ENCODE peak calls at places on chromosomes 4 and X, in four cellular contexts. Q is HEK293T, T is K562, A is HepG2. M is an unnamed sample.

GRCh38 chr4:112604590-112604989 is 32.1 kb downstream of the ZGRF1 start:
- DNase-seq in T (peak), A (peak), Q (peak), M (peak)

GRCh38 chrX:24357101-24357500 is 3.3 kb upstream of the SUPT20HL1 start:
- DNase-seq in Q (no peak), A (no peak), T (no peak), M (no peak)

GRCh38 chrX:150683536-150684146 is 9.6 kb upstream of the MTMR1 start:
- DNase-seq in A (peak), Q (peak), T (peak), M (no peak)

GRCh38 chr4:83490876-83491450 is 6.1 kb upstream of the ABRAXAS1 start:
- DNase-seq in A (peak), T (peak), Q (peak), M (no peak)

GRCh38 chrX:41445781-41446358 is 1.3 kb upstream of the NYX start:
- DNase-seq in Q (no peak), T (no peak), A (no peak), M (no peak)

GRCh38 chr4:84050014-84050413 is 449.1 kb downstream of the NKX6-1 start:
- DNase-seq in Q (no peak), A (no peak), T (no peak), M (no peak)

GRCh38 chr4:13268165-13268564 is 216.0 kb downstream of the RAB28 start:
- DNase-seq in A (no peak), T (no peak), Q (no peak), M (no peak)

GRCh38 chr4:66633472-66633871 is 911.8 kb downstream of the CENPC start:
- DNase-seq in Q (no peak), A (no peak), T (no peak), M (no peak)

GRCh38 chr4:110808371-110808878 is 185.5 kb upstream of the PITX2 start:
- DNase-seq in A (no peak), Q (no peak), T (no peak), M (peak)

GRCh38 chr4:182307746-182308145 is 64.5 kb downstream of the TENM3 start:
- DNase-seq in Q (no peak), T (no peak), A (no peak), M (no peak)

GRCh38 chrX:119015407-119016242 is 41.2 kb downstream of the LONRF3 start:
- DNase-seq in T (no peak), Q (no peak), A (no peak), M (peak)

GRCh38 chrX:123217077-123217476 is 33.0 kb downstream of the GRIA3 start:
- DNase-seq in Q (no peak), A (no peak), T (peak), M (no peak)

GRCh38 chrX:152445926-152446325 is 5.2 kb downstream of the GABRA3 start:
- DNase-seq in T (no peak), Q (no peak), A (no peak), M (no peak)

GRCh38 chr4:139986108-139986507 is 167.9 kb downstream of the MAML3 start:
- DNase-seq in Q (no peak), A (no peak), T (no peak), M (no peak)

GRCh38 chr4:159856451-159856850 is 753.6 kb downstream of the RAPGEF2 start:
- DNase-seq in Q (no peak), T (no peak), A (peak), M (no peak)

GRCh38 chr4:70996014-70996353 is 2.5 kb downstream of the DCK start:
- DNase-seq in Q (no peak), A (no peak), T (no peak), M (no peak)

GRCh38 chr4:179399054-179399782 is 1957.0 kb upstream of the AGA start:
- DNase-seq in A (no peak), T (no peak), Q (no peak), M (no peak)

GRCh38 chr4:163473576-163473975 is at the start of gene TKTL2:
- DNase-seq in T (peak), Q (no peak), A (no peak), M (no peak)

GRCh38 chrX:7987160-7987992 is 60.2 kb upstream of the PNPLA4 start:
- DNase-seq in T (no peak), A (peak), Q (no peak), M (peak)

GRCh38 chr4:17324431-17324830 is 187.5 kb downstream of the QDPR start:
- DNase-seq in Q (peak), A (peak), T (peak), M (no peak)

GRCh38 chr4:39467470-39467869 is 8.6 kb downstream of the LIAS start:
- DNase-seq in Q (no peak), A (peak), T (no peak), M (no peak)

GRCh38 chr4:39466747-39467146 is 7.9 kb downstream of the LIAS start:
- DNase-seq in A (no peak), T (no peak), Q (no peak), M (no peak)

GRCh38 chr4:39470402-39470801 is 11.5 kb downstream of the LIAS start:
- DNase-seq in T (no peak), Q (no peak), A (peak), M (no peak)

GRCh38 chr4:39469429-39470077 is 10.7 kb downstream of the LIAS start:
- DNase-seq in A (peak), Q (peak), T (peak), M (peak)

GRCh38 chr4:39464886-39465501 is 6.1 kb downstream of the LIAS start:
- DNase-seq in T (peak), A (no peak), Q (peak), M (no peak)
- TF ChIP-seq TARDBP in T (no peak), A (no peak), Q (no peak), M (no peak)

GRCh38 chr4:149788286-149788685 is 27.4 kb downstream of the IQCM start:
- DNase-seq in A (no peak), Q (no peak), T (no peak), M (no peak)

GRCh38 chr4:149781150-149781549 is 34.5 kb downstream of the IQCM start:
- DNase-seq in A (no peak), Q (no peak), T (no peak), M (no peak)

GRCh38 chr4:149785686-149786431 is 29.8 kb downstream of the IQCM start:
- DNase-seq in T (no peak), Q (no peak), A (no peak), M (no peak)

GRCh38 chr4:149784018-149784417 is 31.6 kb downstream of the IQCM start:
- DNase-seq in T (no peak), A (no peak), Q (no peak), M (no peak)
- TF ChIP-seq TARDBP in T (no peak), A (no peak), Q (no peak), M (no peak)

DNA sequence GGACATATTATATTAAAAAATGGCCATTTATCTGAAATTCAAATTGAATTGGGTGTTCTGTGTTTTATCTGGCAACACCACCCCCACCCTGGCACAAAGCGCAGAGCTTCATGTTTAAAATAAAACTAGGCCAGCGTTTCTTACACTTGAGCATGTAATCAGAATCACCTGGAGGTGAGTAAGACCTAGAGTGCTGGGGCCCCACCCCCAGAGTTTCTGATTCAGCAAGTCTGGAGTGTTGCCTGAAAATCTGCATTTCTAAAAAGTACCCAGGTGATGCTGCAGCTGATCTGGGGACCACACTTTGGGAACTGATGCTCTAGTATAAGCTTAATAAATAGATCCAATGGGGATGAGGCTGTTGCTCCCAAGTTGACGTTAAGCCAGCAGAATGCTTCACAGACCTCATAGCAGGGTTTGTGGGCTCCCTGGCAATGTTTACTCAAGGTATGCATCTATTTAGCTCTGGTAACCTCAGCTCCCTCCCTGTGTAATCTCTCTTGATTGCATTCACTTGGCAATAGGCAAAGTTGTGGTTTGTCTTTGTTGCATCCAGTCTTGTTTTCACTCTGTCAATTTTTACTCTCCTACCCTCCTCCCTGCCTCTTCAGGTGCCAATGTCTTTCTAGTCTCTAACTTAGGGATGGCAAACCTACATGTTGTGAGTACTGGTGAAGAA is 99.8 kb upstream of the TEX13D start:
- DNase-seq in A (no peak), T (no peak), Q (no peak), M (no peak)
- TF ChIP-seq TARDBP in A (no peak), T (no peak), Q (no peak), M (no peak)

GRCh38 chrX:40175416-40176255 is 77.9 kb upstream of the BCOR start:
- DNase-seq in A (peak), T (peak), Q (no peak), M (no peak)

GRCh38 chrX:40174594-40175415 is 77.0 kb upstream of the BCOR start:
- DNase-seq in A (peak), T (no peak), Q (no peak), M (no peak)

GRCh38 chrX:40172980-40173661 is 75.4 kb upstream of the BCOR start:
- DNase-seq in Q (no peak), T (no peak), A (peak), M (no peak)

GRCh38 chrX:40172169-40172979 is 74.6 kb upstream of the BCOR start:
- DNase-seq in T (peak), A (no peak), Q (no peak), M (no peak)

DNA sequence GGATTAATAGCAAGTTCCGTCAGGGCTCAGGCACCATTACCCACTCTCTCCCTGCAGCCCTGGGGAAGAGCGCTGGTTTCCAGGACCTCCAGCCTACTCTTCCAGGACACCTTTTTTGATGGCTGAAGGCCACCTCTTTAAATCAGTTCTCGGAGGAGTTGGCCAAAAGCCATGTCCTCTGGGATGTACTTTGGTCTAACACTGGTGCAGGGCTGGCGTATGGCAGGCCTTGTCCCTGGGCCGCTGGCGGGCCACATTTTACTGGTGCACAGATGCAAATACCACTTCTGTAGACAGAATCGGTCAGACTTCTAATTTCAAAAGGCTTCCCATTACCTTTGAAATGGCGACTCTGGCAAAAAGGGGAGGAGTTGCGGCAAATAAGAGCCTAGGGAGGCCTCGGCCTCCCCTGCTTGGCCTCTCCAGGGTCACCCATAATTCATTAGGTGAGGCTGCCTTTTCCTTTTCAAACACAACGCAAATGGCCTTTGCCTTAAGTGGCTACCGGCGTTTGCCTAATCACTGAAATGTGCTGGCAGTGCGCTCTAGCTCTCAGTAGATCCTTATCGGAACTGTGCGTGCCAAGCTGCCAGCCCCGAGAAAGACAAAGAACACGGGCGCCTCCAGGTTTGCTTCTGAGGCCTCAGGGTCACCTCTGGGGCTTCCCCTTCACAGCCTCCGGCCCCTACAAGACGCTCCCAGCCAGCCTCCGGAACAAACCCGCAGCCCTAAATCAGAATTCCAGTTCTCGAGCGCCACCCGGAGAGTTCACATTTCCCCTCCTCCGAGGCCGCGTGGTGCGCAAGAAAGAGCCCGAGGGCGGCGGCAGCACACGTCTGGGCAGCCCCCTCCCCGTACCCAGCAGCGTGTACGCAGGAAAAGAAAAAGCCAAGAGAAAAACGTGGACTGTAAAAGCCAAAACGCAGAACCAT is 76.2 kb upstream of the BCOR start:
- DNase-seq in A (peak), T (no peak), Q (no peak), M (no peak)
- TF ChIP-seq TARDBP in A (no peak), T (no peak), Q (no peak), M (no peak)

GRCh38 chrX:124529786-124530185 is 183.4 kb downstream of the SH2D1A start:
- DNase-seq in Q (no peak), A (no peak), T (no peak), M (no peak)

GRCh38 chrX:124540474-124540873 is 194.1 kb downstream of the SH2D1A start:
- DNase-seq in T (no peak), Q (no peak), A (no peak), M (no peak)

GRCh38 chrX:124530803-124531202 is 184.4 kb downstream of the SH2D1A start:
- DNase-seq in T (no peak), A (no peak), Q (no peak), M (no peak)

DNA sequence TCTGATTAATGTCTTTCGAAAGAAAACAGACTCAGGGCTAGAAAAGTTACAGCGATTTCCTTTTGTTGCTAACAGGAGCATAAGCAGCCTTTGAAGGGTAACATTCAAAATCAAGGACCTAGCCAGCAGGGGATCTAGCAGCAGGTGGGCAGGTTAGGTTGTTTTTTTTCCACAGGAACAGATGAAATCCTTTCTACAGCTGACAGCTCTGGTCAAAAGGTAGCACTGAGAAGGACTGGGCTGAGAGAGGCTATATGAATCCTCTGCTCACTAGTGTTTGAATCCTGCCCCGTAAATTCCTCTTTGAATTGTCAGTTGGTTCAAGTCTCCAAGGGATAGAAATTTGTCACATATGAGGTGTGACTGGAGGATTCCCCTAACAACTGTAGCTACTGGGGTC is 188.2 kb downstream of the SH2D1A start:
- DNase-seq in Q (no peak), A (no peak), T (no peak), M (no peak)
- TF ChIP-seq TARDBP in Q (no peak), A (no peak), T (no peak), M (no peak)

DNA sequence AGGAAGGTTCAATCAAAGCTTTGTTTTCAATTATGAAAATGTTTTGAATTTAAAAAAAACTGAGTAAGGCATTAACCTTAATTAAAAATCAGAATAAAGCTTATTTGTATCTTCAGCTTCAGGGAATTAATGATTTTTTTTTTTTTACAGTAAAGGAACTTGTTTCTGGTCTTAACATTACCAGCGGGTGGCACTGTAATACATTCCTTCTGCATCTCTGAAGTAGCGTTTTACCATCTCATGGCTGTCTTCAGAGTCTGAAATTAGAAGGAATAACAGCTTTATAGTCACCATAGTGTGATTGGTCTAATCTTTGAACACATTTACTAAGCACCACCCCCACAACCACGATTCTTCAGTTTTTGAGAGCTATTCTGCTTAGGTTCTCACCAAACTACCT is 102.6 kb downstream of the IL1RAPL2 start:
- DNase-seq in T (no peak), Q (peak), A (no peak), M (no peak)
- TF ChIP-seq TARDBP in T (no peak), Q (no peak), A (no peak), M (no peak)

GRCh38 chr4:16142598-16143295 is 58.9 kb upstream of the PROM1 start:
- DNase-seq in Q (no peak), T (no peak), A (no peak), M (no peak)

GRCh38 chr4:16140520-16141249 is 56.9 kb upstream of the PROM1 start:
- DNase-seq in Q (peak), T (no peak), A (peak), M (no peak)

GRCh38 chr4:16136771-16137170 is 52.9 kb upstream of the PROM1 start:
- DNase-seq in T (no peak), Q (no peak), A (no peak), M (no peak)

GRCh38 chr4:16136321-16136720 is 52.5 kb upstream of the PROM1 start:
- DNase-seq in A (no peak), T (no peak), Q (no peak), M (no peak)

DNA sequence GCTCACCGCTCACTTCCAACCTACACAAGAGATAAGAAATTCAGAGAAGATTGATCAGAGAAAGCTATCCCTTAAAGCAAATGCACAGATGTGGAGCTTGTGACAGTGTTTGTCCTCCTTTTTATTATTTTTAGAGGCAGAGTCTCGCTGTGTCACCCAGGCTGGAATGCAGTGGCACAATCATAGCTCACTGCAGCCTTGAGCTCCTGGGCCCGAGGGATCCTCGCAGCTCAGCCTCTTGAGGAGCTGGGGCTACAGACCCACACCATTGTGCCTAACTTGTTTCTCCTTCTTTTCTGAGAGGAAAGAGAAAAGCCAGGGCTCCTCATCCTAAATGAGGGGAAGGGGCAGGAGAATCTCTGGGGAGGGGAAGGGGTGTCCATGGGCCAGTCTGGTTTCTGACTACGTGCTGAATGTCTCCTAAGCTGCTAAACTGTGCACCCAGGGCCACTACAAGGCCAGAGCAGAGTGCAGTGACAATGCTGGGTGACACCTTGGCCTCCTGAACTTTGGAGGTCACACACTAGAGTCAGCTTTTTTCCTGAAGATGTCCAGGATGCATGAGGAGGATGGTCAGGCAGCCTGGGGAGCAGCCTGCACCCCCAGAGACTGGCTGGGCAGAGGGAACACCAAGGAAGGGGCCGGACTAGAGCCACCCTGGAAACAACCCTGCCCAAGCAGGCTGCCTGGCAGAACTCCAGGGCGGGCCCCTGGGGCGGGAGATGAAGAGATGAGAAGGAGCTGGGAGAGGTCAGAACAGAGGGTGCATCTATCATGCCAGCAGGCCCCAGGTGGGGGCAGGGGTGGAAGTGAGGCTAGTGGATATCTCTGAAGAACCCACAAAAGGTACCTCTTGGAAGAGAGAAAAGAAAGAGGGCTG is 55.5 kb upstream of the PROM1 start:
- DNase-seq in A (no peak), Q (no peak), T (no peak), M (no peak)
- TF ChIP-seq TARDBP in A (no peak), Q (no peak), T (no peak), M (no peak)

M was measured in GM12878.